ENCODE peak calls at places on chromosomes 7 and 10, in nine cellular contexts. X is adipocyte, L is left ventricle myocardium superior, I is amniotic stem cell, O is GM23338, D is HFFc6, B is GM20000, T is amygdala, C is T-helper 2 cell. G is an unnamed sample.

GRCh38 chr7:815284-816216 is 16.7 kb upstream of the SUN1 start:
- DNase-seq in X (peak), L (peak), I (no peak), O (peak), D (no peak), B (peak), T (peak), C (no peak), G (peak)

GRCh38 chr10:94115725-94116124 is 122.0 kb downstream of the PLCE1 start:
- DNase-seq in X (no peak), L (no peak), I (no peak), O (no peak), D (peak), B (no peak), T (no peak), C (no peak), G (no peak)

GRCh38 chr7:33849004-33849403 is 56.3 kb upstream of the BMPER start:
- DNase-seq in X (peak), L (no peak), I (no peak), O (no peak), D (peak), B (no peak), T (no peak), C (no peak), G (no peak)

GRCh38 chr10:116978906-116979305 is 26.1 kb downstream of the SHTN1 start:
- DNase-seq in X (no peak), L (no peak), I (no peak), O (no peak), D (no peak), B (no peak), T (no peak), C (no peak), G (no peak)

GRCh38 chr10:71846816-71847215 is 4.2 kb downstream of the PSAP start:
- DNase-seq in X (no peak), L (no peak), I (no peak), O (no peak), D (no peak), B (no peak), T (no peak), C (no peak), G (no peak)

GRCh38 chr10:15571570-15571969 is 148.2 kb downstream of the ITGA8 start:
- DNase-seq in X (peak), L (peak), I (no peak), O (no peak), D (peak), B (no peak), T (no peak), C (no peak), G (no peak)

GRCh38 chr7:50393076-50393475 is 57.1 kb downstream of the FIGNL1 start:
- DNase-seq in X (no peak), L (no peak), I (no peak), O (no peak), D (no peak), B (no peak), T (no peak), C (no peak), G (no peak)

GRCh38 chr7:98727146-98727709 is 110.1 kb downstream of the NPTX2 start:
- DNase-seq in X (no peak), L (no peak), I (no peak), O (peak), D (no peak), B (no peak), T (no peak), C (no peak), G (no peak)

GRCh38 chr10:127346604-127347003 is 150.2 kb upstream of the INSYN2A start:
- DNase-seq in X (no peak), L (no peak), I (no peak), O (no peak), D (no peak), B (peak), T (no peak), C (no peak), G (no peak)

GRCh38 chr10:13960603-13961002 is 370.1 kb downstream of the FRMD4A start:
- DNase-seq in X (no peak), L (no peak), I (no peak), O (no peak), D (no peak), B (no peak), T (no peak), C (no peak), G (no peak)

GRCh38 chr7:88013981-88014380 is 79.9 kb downstream of the ADAM22 start:
- DNase-seq in X (no peak), L (no peak), I (no peak), O (no peak), D (no peak), B (no peak), T (no peak), C (no peak), G (no peak)